ENCODE peak calls at places on chromosomes 6 and 20, in eight cellular contexts. T is kidney epithelial cell, U is nephron progenitor cell, D is astrocyte of the cerebellum, F is IMR-90, B is A673, S is fibroblast of the aortic adventitia, V is lower leg skin. I is an unnamed sample.
A peak's percentile ranks its signal among the peaks of the same experiment; 100 is the strongest.

GRCh38 chr20:46945465-46945864 is 50.8 kb downstream of the EYA2 start:
- DNase-seq in T (no peak), U (no peak), D (no peak), F (peak; percentile 30), B (no peak), S (no peak), V (no peak), I (no peak)

GRCh38 chr20:64201653-64202052 is 37.4 kb downstream of the MYT1 start:
- DNase-seq in T (no peak), U (no peak), D (no peak), F (no peak), B (no peak), S (no peak), V (no peak), I (no peak)

GRCh38 chr6:107800564-107801164 is 23.4 kb downstream of the SCML4 start:
- DNase-seq in T (no peak), U (no peak), D (no peak), F (no peak), B (no peak), S (peak; percentile 11), V (no peak), I (no peak)

GRCh38 chr6:37244430-37245310 is 12.9 kb upstream of the TBC1D22B start:
- DNase-seq in T (peak; percentile 82), U (no peak), D (peak; percentile 100), F (peak; percentile 100), B (no peak), S (peak; percentile 100), V (peak; percentile 93), I (no peak)

GRCh38 chr6:31737315-31738047 is 1.2 kb upstream of the CLIC1 start:
- DNase-seq in T (no peak), U (peak; percentile 54), D (no peak), F (no peak), B (peak; percentile 40), S (no peak), V (no peak), I (peak; percentile 55)

GRCh38 chr6:1952726-1953360 is 292.6 kb downstream of the GMDS start:
- DNase-seq in T (peak; percentile 97), U (no peak), D (peak; percentile 94), F (peak; percentile 100), B (no peak), S (peak; percentile 83), V (no peak), I (no peak)

GRCh38 chr6:151067684-151068596 is 171.8 kb upstream of the AKAP12 start:
- DNase-seq in T (peak; percentile 90), U (no peak), D (peak; percentile 84), F (peak; percentile 97), B (peak; percentile 25), S (peak; percentile 94), V (peak; percentile 47), I (no peak)

GRCh38 chr6:159212026-159212425 is 42.8 kb downstream of the FNDC1 start:
- DNase-seq in T (no peak), U (no peak), D (peak; percentile 15), F (no peak), B (peak; percentile 18), S (peak; percentile 30), V (no peak), I (no peak)

GRCh38 chr6:41488392-41489129 is 57.6 kb upstream of the FOXP4 start:
- DNase-seq in T (peak; percentile 65), U (peak; percentile 73), D (peak; percentile 75), F (peak; percentile 92), B (no peak), S (peak; percentile 69), V (no peak), I (no peak)

GRCh38 chr6:134724653-134725340 is 225.1 kb downstream of the ALDH8A1 start:
- DNase-seq in T (no peak), U (no peak), D (no peak), F (peak; percentile 96), B (no peak), S (no peak), V (no peak), I (no peak)

GRCh38 chr6:168137024-168137423 is 58.0 kb upstream of the FRMD1 start:
- DNase-seq in T (no peak), U (no peak), D (no peak), F (no peak), B (no peak), S (no peak), V (no peak), I (no peak)

GRCh38 chr20:62967628-62968351 is 15.3 kb downstream of the SLC17A9 start:
- DNase-seq in T (no peak), U (no peak), D (no peak), F (no peak), B (no peak), S (no peak), V (no peak), I (no peak)

GRCh38 chr20:45111799-45112471 is 3.0 kb downstream of the WFDC5 start:
- DNase-seq in T (no peak), U (peak; percentile 35), D (no peak), F (no peak), B (peak; percentile 23), S (no peak), V (no peak), I (no peak)

GRCh38 chr6:53431704-53432103 is 83.0 kb upstream of the ELOVL5 start:
- DNase-seq in T (no peak), U (no peak), D (no peak), F (no peak), B (no peak), S (no peak), V (no peak), I (no peak)

GRCh38 chr20:37823276-37823980 is 79.5 kb upstream of the VSTM2L start:
- DNase-seq in T (no peak), U (no peak), D (no peak), F (peak; percentile 59), B (no peak), S (peak; percentile 9), V (no peak), I (no peak)

GRCh38 chr6:111759413-111759835 is 113.8 kb downstream of the FYN start:
- DNase-seq in T (no peak), U (no peak), D (no peak), F (peak; percentile 44), B (no peak), S (no peak), V (no peak), I (no peak)

GRCh38 chr20:17556842-17557674 is 12.8 kb upstream of the DSTN start:
- DNase-seq in T (no peak), U (no peak), D (no peak), F (peak; percentile 34), B (no peak), S (peak; percentile 72), V (peak; percentile 75), I (no peak)

DNA sequence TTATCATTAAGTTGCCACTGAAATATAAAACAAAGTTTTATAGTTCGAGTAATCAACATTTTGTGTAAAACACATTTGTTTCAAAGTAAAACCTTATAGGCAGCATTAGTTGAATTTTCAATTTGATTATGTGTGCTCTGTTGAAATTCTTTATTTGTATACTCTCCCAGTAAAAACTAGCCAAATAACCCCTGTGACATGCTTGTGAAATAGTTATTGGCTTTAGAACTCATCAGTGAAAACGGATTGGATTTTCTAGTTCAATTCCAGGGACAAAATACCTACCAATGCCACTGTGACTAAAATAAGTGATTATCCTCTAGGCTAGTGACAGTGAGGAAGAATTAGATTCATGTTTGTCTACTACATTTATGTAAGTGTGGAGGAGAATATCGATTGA is 212.9 kb downstream of the TMEM200A start:
- DNase-seq in T (no peak), U (no peak), D (no peak), F (no peak), B (no peak), S (no peak), V (no peak), I (no peak)
- TF ChIP-seq CTCF in T (no peak), U (no peak), D (no peak), F (no peak), B (no peak), S (no peak), V (no peak), I (no peak)

DNA sequence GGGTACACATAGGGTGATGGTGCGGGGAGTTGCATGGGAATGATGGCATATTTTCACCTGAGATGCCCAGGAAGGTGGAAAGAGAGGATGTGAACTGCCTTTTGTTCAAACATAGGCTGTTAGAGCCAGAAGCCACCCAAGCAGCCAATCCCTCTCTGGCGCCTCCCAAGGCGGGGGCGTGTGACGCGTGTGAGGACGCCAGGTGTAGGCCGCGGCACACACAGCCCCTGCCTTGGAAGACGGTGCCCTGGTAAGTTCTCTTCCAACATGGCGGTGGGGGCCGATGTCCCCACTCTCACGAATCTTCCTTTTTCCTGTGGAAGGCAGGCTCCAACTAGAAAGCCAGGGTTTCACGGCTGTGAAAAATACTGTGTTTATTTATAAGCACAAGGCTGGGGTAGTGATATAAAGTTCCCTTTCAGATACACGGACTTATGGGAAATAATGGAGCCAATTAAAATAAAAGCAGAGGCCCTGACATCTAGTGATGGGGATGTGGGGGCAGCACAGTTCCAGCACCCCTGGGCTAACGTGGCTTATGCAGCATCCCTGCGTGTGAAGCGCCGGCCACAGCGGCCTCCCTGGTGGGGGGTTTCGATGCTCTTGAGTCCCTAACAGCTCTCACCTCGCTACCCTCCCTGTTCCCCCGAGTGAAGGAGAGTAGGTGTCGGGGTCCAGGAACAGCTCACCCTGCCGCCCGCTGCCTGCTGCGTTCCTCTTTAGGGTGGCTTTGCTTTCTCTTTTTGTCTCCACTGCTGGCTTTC is 28.3 kb downstream of the CDH4 start:
- DNase-seq in T (no peak), U (no peak), D (no peak), F (no peak), B (no peak), S (no peak), V (no peak), I (no peak)
- TF ChIP-seq CTCF in T (no peak), U (no peak), D (no peak), F (no peak), B (no peak), S (no peak), V (no peak), I (no peak)

GRCh38 chr6:162899148-162899547 is 171.4 kb downstream of the PACRG start:
- DNase-seq in T (no peak), U (no peak), D (no peak), F (no peak), B (no peak), S (no peak), V (no peak), I (no peak)
- TF ChIP-seq CTCF in T (no peak), U (no peak), D (no peak), F (no peak), B (no peak), S (no peak), V (no peak), I (no peak)

GRCh38 chr6:136793348-136793747 is 1.1 kb upstream of the MAP3K5 start:
- DNase-seq in T (no peak), U (no peak), D (no peak), F (no peak), B (no peak), S (no peak), V (no peak), I (no peak)

GRCh38 chr6:136792945-136793289 is 640 bp upstream of the MAP3K5 start:
- DNase-seq in T (no peak), U (peak; percentile 83), D (peak; percentile 66), F (peak; percentile 85), B (peak; percentile 96), S (peak; percentile 87), V (peak; percentile 88), I (peak; percentile 94)

GRCh38 chr6:136791296-136792065 is 796 bp downstream of the MAP3K5 start:
- DNase-seq in T (no peak), U (peak; percentile 21), D (no peak), F (peak; percentile 67), B (peak; percentile 70), S (peak; percentile 62), V (peak; percentile 36), I (peak; percentile 18)

GRCh38 chr6:136790411-136791295 is 1.6 kb downstream of the MAP3K5 start:
- DNase-seq in T (no peak), U (no peak), D (no peak), F (no peak), B (no peak), S (no peak), V (no peak), I (no peak)

GRCh38 chr6:136792066-136792944 is at the start of gene MAP3K5:
- DNase-seq in T (no peak), U (peak; percentile 79), D (no peak), F (peak; percentile 72), B (peak; percentile 83), S (peak; percentile 70), V (peak; percentile 65), I (peak; percentile 60)
- TF ChIP-seq CTCF in T (peak; percentile 48), U (no peak), D (peak; percentile 20), F (peak; percentile 59), B (no peak), S (peak; percentile 54), V (no peak), I (no peak)